ENCODE peak calls at places on chromosomes 5 and 9, in four cellular contexts. U, E, D and Z are unnamed samples.

GRCh38 chr5:32638309-32638708 is 53.0 kb downstream of the SUB1 start:
- DNase-seq in U (no peak), D (no peak), E (no peak), Z (peak; percentile 11)

GRCh38 chr5:6675784-6676499 is 37.3 kb upstream of the TENT4A start:
- DNase-seq in U (no peak), D (no peak), E (peak; percentile 55), Z (no peak)

GRCh38 chr5:68522863-68523262 is 307.3 kb downstream of the PIK3R1 start:
- DNase-seq in E (no peak), U (no peak), D (no peak), Z (no peak)

GRCh38 chr5:127867006-127867788 is 164.0 kb downstream of the CCDC192 start:
- DNase-seq in U (no peak), E (no peak), D (no peak), Z (no peak)

GRCh38 chr5:108749130-108749861 is 1.6 kb downstream of the FER start:
- DNase-seq in U (no peak), E (peak; percentile 73), D (no peak), Z (peak; percentile 89)

GRCh38 chr5:179762079-179762780 is 29.6 kb downstream of the MAML1 start:
- DNase-seq in E (peak; percentile 53), U (peak; percentile 9), D (peak; percentile 12), Z (peak; percentile 27)

GRCh38 chr5:126056362-126056761 is 366.8 kb upstream of the GRAMD2B start:
- DNase-seq in E (no peak), U (no peak), D (no peak), Z (no peak)

GRCh38 chr9:107312651-107313050 is 29.6 kb downstream of the RAD23B start:
- DNase-seq in E (no peak), D (no peak), U (no peak), Z (peak; percentile 39)

GRCh38 chr5:79407591-79407990 is 106.3 kb downstream of the HOMER1 start:
- DNase-seq in U (no peak), D (no peak), E (no peak), Z (no peak)

GRCh38 chr5:9192286-9192685 is 353.6 kb downstream of the SEMA5A start:
- DNase-seq in E (no peak), U (no peak), D (no peak), Z (no peak)

GRCh38 chr9:97904725-97905124 is 17.6 kb downstream of the TRMO start:
- DNase-seq in D (no peak), U (no peak), E (no peak), Z (no peak)

GRCh38 chr5:14569948-14570691 is 11.5 kb upstream of the OTULINL start:
- DNase-seq in E (no peak), U (peak; percentile 95), D (no peak), Z (no peak)

GRCh38 chr5:79001471-79001870 is 16.4 kb upstream of the ARSB start:
- DNase-seq in D (no peak), U (no peak), E (no peak), Z (no peak)

GRCh38 chr9:87573841-87574342 is 76.2 kb downstream of the DAPK1 start:
- DNase-seq in E (no peak), D (no peak), U (no peak), Z (no peak)

GRCh38 chr9:118609355-118610044 is 759.7 kb downstream of the BRINP1 start:
- DNase-seq in D (no peak), E (no peak), U (no peak), Z (no peak)

GRCh38 chr5:138503487-138504270 is 38.4 kb downstream of the EGR1 start:
- DNase-seq in E (peak; percentile 75), D (peak; percentile 17), U (peak; percentile 56), Z (peak; percentile 87)

GRCh38 chr9:69877852-69878507 is 57.4 kb downstream of the CFAP95 start:
- DNase-seq in E (no peak), D (no peak), U (peak; percentile 43), Z (peak; percentile 77)

GRCh38 chr9:136587944-136588662 is 42.3 kb upstream of the NOTCH1 start:
- DNase-seq in E (peak; percentile 75), D (no peak), U (no peak), Z (peak; percentile 99)

GRCh38 chr9:136726631-136727191 is 14.3 kb downstream of the DIPK1B start:
- DNase-seq in U (peak; percentile 67), E (no peak), D (peak; percentile 21), Z (no peak)

GRCh38 chr9:78103971-78104433 is 72.4 kb upstream of the GNAQ start:
- DNase-seq in U (no peak), D (no peak), E (no peak), Z (no peak)

GRCh38 chr9:127021664-127022337 is 100.6 kb downstream of the ANGPTL2 start:
- DNase-seq in E (no peak), D (no peak), U (no peak), Z (no peak)
- TF ChIP-seq REST in E (no peak), D (no peak), U (no peak), Z (no peak)

DNA sequence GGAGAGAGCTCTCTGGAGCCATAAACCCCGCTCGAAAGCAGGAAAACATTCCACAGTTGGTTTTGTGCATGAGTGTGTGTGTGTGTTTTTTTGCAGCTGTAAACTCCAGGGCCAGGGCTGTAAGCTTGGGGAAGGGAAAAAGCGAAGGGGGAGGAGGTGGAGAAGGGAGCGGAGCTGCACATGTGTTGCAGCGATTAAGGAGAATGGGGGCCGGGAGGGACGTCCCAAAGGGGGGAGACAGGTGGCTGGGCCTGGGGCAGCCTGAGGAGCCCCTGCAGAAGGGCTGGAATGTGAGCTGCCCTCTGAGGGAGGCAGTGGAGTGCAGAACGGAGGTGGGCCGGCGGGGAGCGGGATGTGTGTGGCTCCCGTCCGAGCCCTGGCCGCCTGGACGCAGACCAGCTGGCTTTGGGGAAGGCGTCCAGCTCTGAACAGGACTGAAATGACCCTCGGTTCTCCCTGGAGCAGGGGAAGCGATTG is 2.7 kb upstream of the MYMK start:
- DNase-seq in D (no peak), U (no peak), E (no peak), Z (peak; percentile 35)
- H3K27me3 ChIP-seq in D (peaks cover 2% of the 10 kb centered on the region), U (peaks cover 32% of the 10 kb centered on the region), E (peaks cover 73% of the 10 kb centered on the region), Z (no peaks in the 10 kb centered on the region)

DNA sequence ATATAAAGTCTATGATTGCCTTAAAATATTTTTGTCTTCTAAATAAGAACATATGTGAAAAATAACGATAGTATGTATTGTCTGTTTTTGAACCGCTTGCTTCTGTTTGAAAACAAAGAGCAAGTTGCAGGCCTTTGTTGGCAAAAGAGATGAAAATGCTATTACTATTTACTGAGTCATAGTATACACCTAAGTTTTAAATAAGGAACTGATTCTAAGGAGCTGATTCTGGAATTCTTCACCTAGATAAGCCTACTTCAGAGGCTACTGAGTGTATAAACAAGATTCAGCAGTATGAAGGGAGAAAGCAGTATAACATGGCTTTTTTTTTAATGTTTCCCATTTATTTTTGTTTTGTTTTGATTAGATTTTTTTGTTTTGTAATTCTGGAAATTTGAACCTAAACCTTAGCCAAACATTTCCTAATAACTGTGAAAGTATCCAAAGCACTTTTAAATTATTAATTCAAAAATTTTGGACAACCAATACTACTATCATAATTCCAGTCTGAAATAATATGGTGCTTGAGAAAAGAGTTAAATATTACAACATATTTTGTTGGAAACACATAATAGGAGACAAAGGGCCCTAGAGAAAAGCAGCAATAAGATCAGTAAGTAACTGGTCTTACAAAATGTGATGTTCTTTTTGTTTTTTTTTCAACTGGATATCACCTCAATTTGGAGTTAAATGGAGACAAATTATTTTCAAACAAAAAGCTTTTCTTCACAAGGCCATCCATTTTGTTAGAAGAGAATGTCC is 20.9 kb downstream of the SRFBP1 start:
- DNase-seq in U (no peak), D (no peak), E (no peak), Z (no peak)
- TF ChIP-seq CREB1 in U (no peak), D (no peak), E (no peak), Z (no peak)

DNA sequence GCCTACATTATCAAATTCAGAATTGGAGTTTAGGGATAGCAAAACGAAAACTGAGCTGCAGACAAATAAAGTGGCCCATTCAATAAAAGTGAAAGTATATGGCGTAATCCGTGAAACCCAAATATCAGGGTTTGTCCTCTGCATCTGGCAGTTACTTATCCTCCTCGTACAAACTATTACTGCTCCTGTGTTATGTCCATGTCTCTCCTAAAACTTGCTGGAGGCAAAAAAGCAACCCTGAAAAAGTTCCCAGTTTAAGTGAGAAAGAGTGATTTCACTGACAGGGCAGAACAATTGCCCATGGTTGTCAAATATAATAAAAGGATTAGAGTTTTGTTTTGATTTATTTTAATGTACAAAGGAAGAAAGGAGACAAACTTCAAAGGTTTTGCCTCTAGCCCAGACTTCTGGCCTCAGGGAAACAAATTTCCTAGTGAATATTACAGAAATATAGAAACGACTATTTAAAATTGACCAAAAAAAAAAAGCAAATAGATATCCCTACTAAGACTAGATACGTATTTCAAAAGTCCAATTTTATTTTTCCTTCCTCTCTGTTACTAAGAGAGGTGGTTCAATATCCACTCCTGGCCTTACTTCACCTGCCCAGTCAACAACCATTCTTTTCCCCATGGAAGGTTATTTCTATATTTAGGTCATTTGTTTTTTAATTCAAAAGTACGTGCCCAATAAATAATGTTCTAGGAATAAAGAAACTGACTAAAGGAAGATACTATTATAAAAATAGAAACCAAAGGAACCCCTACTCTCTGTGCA is 50.0 kb downstream of the NFIB start:
- DNase-seq in U (no peak), D (no peak), E (no peak), Z (no peak)
- TF ChIP-seq REST in U (no peak), D (no peak), E (no peak), Z (no peak)

DNA sequence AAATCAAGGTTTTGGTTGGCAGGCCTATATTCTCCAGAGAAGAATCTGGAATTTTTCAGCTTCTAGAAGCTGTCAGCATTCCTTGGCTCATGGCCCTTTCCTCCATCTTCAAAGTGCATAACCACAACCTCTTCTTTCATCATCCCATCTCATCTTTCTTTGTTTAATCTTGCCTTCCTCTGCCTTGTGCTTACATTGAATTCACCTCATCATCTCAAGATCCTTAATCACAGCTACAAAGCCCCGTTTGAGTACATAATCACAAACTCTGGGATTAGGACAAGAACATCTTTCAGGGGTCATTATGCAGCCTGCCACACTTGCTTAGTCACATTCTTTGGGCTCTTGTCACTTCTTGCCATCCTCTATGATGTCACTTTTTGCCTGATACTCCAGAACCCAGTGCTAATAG is 130.3 kb downstream of the FOXD1 start:
- DNase-seq in D (no peak), U (no peak), E (no peak), Z (no peak)
- H3K27me3 ChIP-seq in D (no peaks in the 10 kb centered on the region), U (no peaks in the 10 kb centered on the region), E (peaks cover 5% of the 10 kb centered on the region), Z (peaks cover 14% of the 10 kb centered on the region)

GRCh38 chr9:133558191-133559126 is 24.0 kb downstream of the ADAMTSL2 start:
- DNase-seq in E (peak; percentile 62), U (peak; percentile 68), D (peak; percentile 32), Z (no peak)
- TF ChIP-seq CREB1 in E (no peak), U (no peak), D (no peak), Z (no peak)